ENCODE peak calls at places on chromosomes 4 and X, in four cellular contexts. H, B, D and I are unnamed samples.

GRCh38 chr4:127251423-127251822 is 381.3 kb upstream of the INTU start:
- DNase-seq in H (no peak), B (peak; percentile 32), D (no peak), I (no peak)

GRCh38 chr4:56215901-56216300 is 171.4 kb downstream of the AASDH start:
- DNase-seq in H (no peak), B (peak; percentile 59), D (no peak), I (peak; percentile 95)

GRCh38 chr4:187887886-187888285 is 107.7 kb upstream of the ZFP42 start:
- DNase-seq in H (no peak), B (no peak), D (no peak), I (peak; percentile 4)

GRCh38 chr4:83783179-83783578 is 247.3 kb downstream of the GPAT3 start:
- DNase-seq in H (no peak), B (no peak), D (no peak), I (no peak)

GRCh38 chr4:83929550-83929949 is 393.6 kb downstream of the GPAT3 start:
- DNase-seq in H (no peak), B (no peak), D (no peak), I (peak; percentile 90)

GRCh38 chr4:67699603-67700002 is 1.4 kb downstream of the UBA6 start:
- DNase-seq in H (no peak), B (no peak), D (no peak), I (peak; percentile 19)

GRCh38 chr4:23909671-23910070 is 19.8 kb upstream of the PPARGC1A start:
- DNase-seq in H (no peak), B (no peak), D (no peak), I (no peak)

GRCh38 chr4:111789901-111790640 is 355.2 kb upstream of the FAM241A start:
- DNase-seq in H (no peak), B (no peak), D (no peak), I (no peak)

GRCh38 chr4:70365479-70365878 is 4.9 kb downstream of the SMR3A start:
- DNase-seq in H (no peak), B (no peak), D (no peak), I (peak; percentile 0)

GRCh38 chrX:40176256-40176978 is 78.7 kb upstream of the BCOR start:
- DNase-seq in H (peak; percentile 79), B (no peak), D (peak; percentile 51), I (peak; percentile 79)

GRCh38 chr4:169142390-169142789 is 128.4 kb downstream of the SH3RF1 start:
- DNase-seq in H (no peak), B (no peak), D (no peak), I (no peak)